ENCODE peak calls at places on chromosomes 6 and 20, in seven cellular contexts. A is mesenchymal stem cell, N is IMR-90, J is H9, G is mesendoderm, K is H1, Q is trophoblast cell. L is an unnamed sample.

GRCh38 chr20:23190557-23190956 is 104.4 kb upstream of the CD93 start:
- DNase-seq in A (peak; percentile 17), N (no peak), J (no peak), G (no peak), K (no peak), Q (no peak), L (no peak)

GRCh38 chr6:152897807-152898399 is 84.9 kb downstream of the FBXO5 start:
- DNase-seq in A (peak; percentile 56), N (peak; percentile 46), J (peak; percentile 88), G (peak; percentile 77), K (peak; percentile 58), Q (peak; percentile 87), L (peak; percentile 63)

GRCh38 chr6:156107514-156108150 is 652.0 kb upstream of the NOX3 start:
- DNase-seq in A (no peak), N (no peak), J (no peak), G (no peak), K (no peak), Q (no peak), L (peak; percentile 9)

GRCh38 chr20:49868538-49868937 is 46.8 kb downstream of the SPATA2 start:
- DNase-seq in A (no peak), N (no peak), J (no peak), G (no peak), K (no peak), Q (no peak), L (no peak)

GRCh38 chr6:167781066-167781767 is 45.5 kb upstream of the AFDN start:
- DNase-seq in A (no peak), N (no peak), J (no peak), G (no peak), K (no peak), Q (no peak), L (no peak)

GRCh38 chr20:4076671-4077070 is 61.3 kb upstream of the RNF24 start:
- DNase-seq in A (peak; percentile 90), N (peak; percentile 95), J (no peak), G (no peak), K (no peak), Q (no peak), L (no peak)

GRCh38 chr20:48623906-48624265 is 203.9 kb downstream of the PREX1 start:
- DNase-seq in A (no peak), N (no peak), J (no peak), G (no peak), K (no peak), Q (no peak), L (no peak)

GRCh38 chr6:142842423-142843261 is 102.3 kb downstream of the HIVEP2 start:
- DNase-seq in A (peak; percentile 94), N (peak; percentile 57), J (no peak), G (no peak), K (no peak), Q (no peak), L (no peak)

GRCh38 chr20:33490023-33490933 is at the start of gene CBFA2T2:
- DNase-seq in A (peak; percentile 77), N (peak; percentile 55), J (no peak), G (no peak), K (no peak), Q (no peak), L (no peak)

GRCh38 chr6:38861957-38862401 is 146.9 kb downstream of the DNAH8 start:
- DNase-seq in A (no peak), N (no peak), J (no peak), G (no peak), K (no peak), Q (no peak), L (no peak)

GRCh38 chr20:5703542-5704215 is 46.5 kb upstream of the SHLD1 start:
- DNase-seq in A (no peak), N (no peak), J (no peak), G (no peak), K (no peak), Q (no peak), L (no peak)

GRCh38 chr6:99607416-99608036 is 893 bp downstream of the PRDM13 start:
- DNase-seq in A (no peak), N (no peak), J (no peak), G (no peak), K (no peak), Q (no peak), L (no peak)

GRCh38 chr6:27251672-27252251 is 4.3 kb downstream of the PRSS16 start:
- DNase-seq in A (peak; percentile 53), N (peak; percentile 38), J (peak; percentile 99), G (peak; percentile 98), K (peak; percentile 92), Q (peak; percentile 90), L (peak; percentile 87)

GRCh38 chr20:8867346-8867745 is 201.5 kb upstream of the PLCB4 start:
- DNase-seq in A (no peak), N (no peak), J (no peak), G (no peak), K (no peak), Q (no peak), L (no peak)

GRCh38 chr6:6057442-6058053 is 50.8 kb upstream of the NRN1 start:
- DNase-seq in A (peak; percentile 28), N (no peak), J (no peak), G (peak; percentile 63), K (no peak), Q (peak; percentile 80), L (peak; percentile 15)

GRCh38 chr6:145735356-145736165 is at the start of gene EPM2A:
- DNase-seq in A (peak; percentile 92), N (peak; percentile 78), J (peak; percentile 81), G (peak; percentile 89), K (peak; percentile 25), Q (peak; percentile 82), L (peak; percentile 62)

GRCh38 chr6:2476376-2476775 is 231.0 kb upstream of the GMDS start:
- DNase-seq in A (no peak), N (no peak), J (no peak), G (no peak), K (no peak), Q (peak; percentile 95), L (no peak)

GRCh38 chr6:10939840-10940239 is 53.0 kb downstream of the SYCP2L start:
- DNase-seq in A (no peak), N (no peak), J (no peak), G (no peak), K (no peak), Q (no peak), L (no peak)

GRCh38 chr6:42369568-42369967 is 82.2 kb downstream of the TRERF1 start:
- DNase-seq in A (no peak), N (no peak), J (no peak), G (no peak), K (no peak), Q (peak; percentile 69), L (no peak)

GRCh38 chr6:135880066-135880972 is 28.8 kb downstream of the PDE7B start:
- DNase-seq in A (peak; percentile 87), N (peak; percentile 76), J (no peak), G (no peak), K (no peak), Q (no peak), L (no peak)

GRCh38 chr6:106802141-106802540 is 172.4 kb downstream of the CD24 start:
- DNase-seq in A (no peak), N (no peak), J (no peak), G (no peak), K (no peak), Q (no peak), L (no peak)

GRCh38 chr6:147390909-147391536 is 117.5 kb upstream of the SAMD5 start:
- DNase-seq in A (peak; percentile 39), N (peak; percentile 39), J (no peak), G (peak; percentile 39), K (no peak), Q (peak; percentile 39), L (peak; percentile 5)

GRCh38 chr6:142373268-142374089 is 71.7 kb downstream of the ADGRG6 start:
- DNase-seq in A (no peak), N (peak; percentile 17), J (no peak), G (no peak), K (no peak), Q (peak; percentile 33), L (no peak)

GRCh38 chr20:51339721-51340450 is 202.6 kb downstream of the NFATC2 start:
- DNase-seq in A (peak; percentile 41), N (no peak), J (no peak), G (no peak), K (no peak), Q (no peak), L (no peak)

GRCh38 chr6:3549314-3549940 is 92.6 kb upstream of the SLC22A23 start:
- DNase-seq in A (no peak), N (no peak), J (no peak), G (no peak), K (no peak), Q (no peak), L (no peak)

GRCh38 chr20:699811-700338 is 24.3 kb upstream of the SCRT2 start:
- DNase-seq in A (no peak), N (no peak), J (peak; percentile 74), G (peak; percentile 84), K (no peak), Q (no peak), L (no peak)
- H2BK5ac ChIP-seq in A (no peak overlapping the region), N (no peak overlapping the region), J (no peak overlapping the region), G (peak overlapping the region; percentile 20), K (peak overlapping the region; percentile 66), Q (no peak overlapping the region), L (no peak overlapping the region)

GRCh38 chr6:151097207-151097606 is 142.6 kb upstream of the AKAP12 start:
- DNase-seq in A (no peak), N (no peak), J (no peak), G (no peak), K (no peak), Q (no peak), L (no peak)

GRCh38 chr6:151096691-151097090 is 143.1 kb upstream of the AKAP12 start:
- DNase-seq in A (no peak), N (peak; percentile 23), J (no peak), G (no peak), K (no peak), Q (no peak), L (no peak)

GRCh38 chr6:151096255-151096612 is 143.5 kb upstream of the AKAP12 start:
- DNase-seq in A (no peak), N (no peak), J (no peak), G (no peak), K (no peak), Q (no peak), L (no peak)

GRCh38 chr6:151100326-151100725 is 139.4 kb upstream of the AKAP12 start:
- DNase-seq in A (no peak), N (no peak), J (no peak), G (no peak), K (no peak), Q (no peak), L (no peak)

GRCh38 chr6:151098166-151098565 is 141.6 kb upstream of the AKAP12 start:
- DNase-seq in A (no peak), N (no peak), J (no peak), G (no peak), K (no peak), Q (no peak), L (no peak)
- H3K9ac ChIP-seq in A (no peak overlapping the region), N (no peak overlapping the region), J (no peak overlapping the region), G (no peak overlapping the region), K (no peak overlapping the region), Q (no peak overlapping the region), L (no peak overlapping the region)

DNA sequence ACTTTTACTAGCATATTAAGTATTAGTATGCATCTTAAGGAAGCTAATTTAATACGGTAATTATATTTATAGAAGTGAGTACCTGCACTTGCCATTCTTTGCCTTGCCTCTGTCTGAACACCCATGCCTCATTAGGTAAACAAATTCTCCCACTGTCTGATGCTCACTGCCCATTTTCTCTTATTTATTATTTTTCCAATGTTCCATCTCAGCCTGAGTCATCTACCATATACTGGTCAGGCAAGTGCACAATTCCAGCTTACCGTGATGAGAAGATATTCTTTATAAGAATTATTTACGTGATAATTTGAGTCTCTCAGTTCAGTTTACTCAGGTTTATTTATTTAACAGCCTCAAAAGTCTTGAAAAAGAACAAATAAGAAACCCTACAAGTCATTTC is 619.2 kb upstream of the EYS start:
- DNase-seq in A (no peak), N (no peak), J (no peak), G (no peak), K (no peak), Q (no peak), L (no peak)
- H2BK5ac ChIP-seq in A (no peak overlapping the region), N (no peak overlapping the region), J (no peak overlapping the region), G (no peak overlapping the region), K (no peak overlapping the region), Q (no peak overlapping the region), L (no peak overlapping the region)

GRCh38 chr20:32252189-32252588 is 25.3 kb upstream of the KIF3B start:
- DNase-seq in A (no peak), N (no peak), J (no peak), G (no peak), K (no peak), Q (no peak), L (no peak)
- H3K9ac ChIP-seq in A (no peak overlapping the region), N (no peak overlapping the region), J (no peak overlapping the region), G (no peak overlapping the region), K (no peak overlapping the region), Q (no peak overlapping the region), L (no peak overlapping the region)

L was measured in neuronal stem cell.